ENCODE peak calls at places on chromosomes 12 and 14, in five cellular contexts. M is mesenchymal stem cell, V is H9, L is trophoblast cell, U is H1. K is an unnamed sample.

GRCh38 chr12:92136883-92137582 is 8.6 kb downstream of the BTG1 start:
- DNase-seq in M (peak), V (no peak), L (no peak), U (no peak), K (no peak)

GRCh38 chr12:94614288-94614721 is 36.1 kb downstream of the TMCC3 start:
- DNase-seq in M (no peak), V (peak), L (peak), U (peak), K (peak)

GRCh38 chr14:24284501-24285035 is 13.2 kb upstream of the RABGGTA start:
- DNase-seq in M (no peak), V (no peak), L (no peak), U (no peak), K (no peak)

GRCh38 chr14:78091361-78091760 is 78.8 kb upstream of the NRXN3 start:
- DNase-seq in M (no peak), V (no peak), L (peak), U (no peak), K (no peak)

GRCh38 chr12:121026274-121027045 is 10.2 kb upstream of the C12orf43 start:
- DNase-seq in M (no peak), V (no peak), L (no peak), U (no peak), K (no peak)

GRCh38 chr14:54312166-54312801 is 84.5 kb upstream of the CDKN3 start:
- DNase-seq in M (peak), V (peak), L (peak), U (no peak), K (no peak)

GRCh38 chr12:49615725-49616124 is 7.6 kb upstream of the PRPF40B start:
- DNase-seq in M (peak), V (no peak), L (peak), U (no peak), K (no peak)

GRCh38 chr14:23377873-23378563 is 1.2 kb downstream of the CMTM5 start:
- DNase-seq in M (no peak), V (no peak), L (no peak), U (no peak), K (no peak)

GRCh38 chr14:24848427-24848826 is 201.5 kb downstream of the STXBP6 start:
- DNase-seq in M (peak), V (no peak), L (peak), U (no peak), K (no peak)

GRCh38 chr14:101823511-101824120 is 62.1 kb downstream of the PPP2R5C start:
- DNase-seq in M (peak), V (no peak), L (no peak), U (no peak), K (no peak)

GRCh38 chr12:80702889-80703605 is 4.4 kb upstream of the MYF6 start:
- DNase-seq in M (peak), V (no peak), L (peak), U (no peak), K (no peak)

GRCh38 chr14:94121485-94121884 is 7.9 kb downstream of the IFI27L2 start:
- DNase-seq in M (no peak), V (no peak), L (no peak), U (no peak), K (no peak)

GRCh38 chr12:31118831-31119530 is 45.3 kb downstream of the DDX11 start:
- DNase-seq in M (no peak), V (peak), L (no peak), U (no peak), K (peak)

GRCh38 chr12:4855121-4855924 is 54.4 kb upstream of the KCNA1 start:
- DNase-seq in M (peak), V (peak), L (peak), U (peak), K (peak)

GRCh38 chr12:19288603-19289244 is 150.6 kb upstream of the AEBP2 start:
- DNase-seq in M (peak), V (no peak), L (peak), U (no peak), K (peak)

GRCh38 chr12:88993655-88994054 is 358.6 kb downstream of the DUSP6 start:
- DNase-seq in M (peak), V (no peak), L (peak), U (no peak), K (peak)

GRCh38 chr14:37776791-37777499 is 181.5 kb downstream of the TTC6 start:
- DNase-seq in M (no peak), V (no peak), L (no peak), U (no peak), K (no peak)

GRCh38 chr12:89051065-89051677 is 301.1 kb downstream of the DUSP6 start:
- DNase-seq in M (peak), V (no peak), L (peak), U (no peak), K (peak)

GRCh38 chr12:19031032-19031431 is 98.5 kb upstream of the PLEKHA5 start:
- DNase-seq in M (peak), V (no peak), L (peak), U (no peak), K (no peak)

GRCh38 chr12:27385756-27386155 is 53.1 kb downstream of the BMAL2 start:
- DNase-seq in M (no peak), V (no peak), L (no peak), U (no peak), K (no peak)
- H2BK12ac ChIP-seq in M (no peak), V (no peak), L (no peak), U (no peak), K (no peak)

GRCh38 chr14:32896979-32897723 is 41.5 kb upstream of the NPAS3 start:
- DNase-seq in M (peak), V (no peak), L (peak), U (no peak), K (no peak)
- H2BK12ac ChIP-seq in M (no peak), V (no peak), L (no peak), U (no peak), K (no peak)

GRCh38 chr12:34097213-34097612 is 74.9 kb downstream of the ALG10 start:
- DNase-seq in M (no peak), V (no peak), L (no peak), U (no peak), K (no peak)
- H2BK12ac ChIP-seq in M (no peak), V (no peak), L (no peak), U (no peak), K (no peak)

DNA sequence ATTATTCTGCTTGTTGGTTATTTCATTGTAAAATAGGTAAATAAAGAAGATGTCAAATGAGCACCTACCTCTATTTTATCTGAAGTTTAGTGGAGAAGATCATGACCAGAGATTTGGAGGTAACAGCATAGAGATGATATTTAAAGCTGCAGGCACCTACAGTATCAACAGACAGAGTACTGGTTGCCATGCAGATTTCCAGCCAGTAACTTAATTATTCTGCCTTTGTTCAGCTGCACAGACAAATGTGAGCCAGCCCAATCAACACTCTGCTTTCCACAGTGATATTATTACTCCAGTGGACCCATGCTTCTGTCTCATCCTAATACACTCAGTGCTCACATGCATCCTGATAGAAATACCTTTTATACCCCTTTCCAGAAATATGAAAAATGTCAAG is 348.5 kb upstream of the RGS6 start:
- DNase-seq in M (no peak), V (no peak), L (no peak), U (no peak), K (no peak)
- H2BK12ac ChIP-seq in M (no peak), V (no peak), L (no peak), U (no peak), K (no peak)

DNA sequence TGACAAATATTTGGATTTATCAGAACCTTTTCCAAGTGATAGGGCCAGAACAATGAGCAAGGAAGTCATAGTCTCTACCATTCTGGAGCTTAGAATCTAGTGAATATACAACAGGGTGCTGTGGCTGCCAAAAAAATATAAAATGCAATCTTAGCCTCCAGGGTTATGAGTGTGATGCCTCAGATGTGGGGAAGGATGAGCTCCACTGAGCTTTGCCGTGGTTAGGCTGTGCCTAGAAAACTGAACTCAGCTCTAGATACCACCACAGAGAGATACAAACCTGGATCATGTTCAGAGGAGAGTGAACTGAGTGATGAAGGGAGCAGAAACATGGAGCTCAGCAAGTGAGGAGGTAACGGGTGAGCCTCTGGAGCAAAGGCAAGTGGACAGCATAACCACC is 138.1 kb upstream of the HIF1A start:
- DNase-seq in M (no peak), V (no peak), L (no peak), U (no peak), K (no peak)
- H2BK12ac ChIP-seq in M (peak), V (no peak), L (peak), U (no peak), K (no peak)